ENCODE peak calls at places on chromosomes 4 and X, in six cellular contexts. V, S, L, M, W and Z are unnamed samples.

GRCh38 chr4:94344457-94344856 is 1.8 kb upstream of the HPGDS start:
- DNase-seq in M (no peak), W (no peak), V (no peak), L (no peak), S (no peak), Z (no peak)

GRCh38 chr4:122647656-122648055 is 26.8 kb upstream of the IL21 start:
- DNase-seq in S (no peak), V (no peak), L (no peak), W (no peak), M (no peak), Z (no peak)

GRCh38 chrX:88416002-88416401 is 331.0 kb upstream of the CPXCR1 start:
- DNase-seq in S (no peak), W (no peak), V (no peak), M (no peak), L (no peak), Z (no peak)

GRCh38 chr4:149160370-149160769 is 655.3 kb downstream of the IQCM start:
- DNase-seq in V (no peak), S (no peak), L (no peak), W (no peak), M (no peak), Z (no peak)

GRCh38 chr4:73019462-73020047 is 50.0 kb downstream of the COX18 start:
- DNase-seq in S (peak; percentile 55), L (no peak), W (no peak), M (peak; percentile 74), V (no peak), Z (peak; percentile 73)

GRCh38 chrX:134236690-134237362 is at the start of gene CCDC160:
- DNase-seq in W (no peak), S (peak; percentile 23), M (peak; percentile 15), L (no peak), V (peak; percentile 60), Z (peak; percentile 30)

GRCh38 chr4:141912831-141913230 is 276.4 kb downstream of the IL15 start:
- DNase-seq in V (no peak), S (no peak), W (no peak), M (peak; percentile 33), L (no peak), Z (peak; percentile 5)

GRCh38 chrX:82742351-82742750 is 765.7 kb upstream of the POU3F4 start:
- DNase-seq in V (no peak), M (no peak), W (no peak), L (no peak), S (no peak), Z (no peak)

GRCh38 chrX:31266172-31267076 is 194.6 kb upstream of the FTHL17 start:
- DNase-seq in V (peak; percentile 63), W (peak; percentile 64), M (peak; percentile 10), L (no peak), S (peak; percentile 24), Z (peak; percentile 27)

GRCh38 chr4:175531405-175532091 is 280.5 kb downstream of the GPM6A start:
- DNase-seq in S (peak; percentile 91), M (peak; percentile 47), V (no peak), W (no peak), L (no peak), Z (peak; percentile 89)

GRCh38 chr4:75584067-75584466 is 28.2 kb downstream of the ODAPH start:
- DNase-seq in M (peak; percentile 24), W (no peak), S (no peak), L (no peak), V (no peak), Z (peak; percentile 26)

GRCh38 chrX:6325437-6325836 is 96.8 kb upstream of the NLGN4X start:
- DNase-seq in L (no peak), M (no peak), V (no peak), W (no peak), S (no peak), Z (no peak)

GRCh38 chrX:23515028-23515427 is 152.3 kb upstream of the PRDX4 start:
- DNase-seq in V (no peak), S (no peak), W (no peak), M (no peak), L (no peak), Z (no peak)

GRCh38 chrX:10165580-10166247 is 8.9 kb downstream of the CLCN4 start:
- DNase-seq in W (no peak), S (no peak), L (no peak), V (no peak), M (no peak), Z (no peak)

GRCh38 chr4:139988863-139989765 is 164.9 kb downstream of the MAML3 start:
- DNase-seq in V (peak; percentile 50), S (peak; percentile 95), W (peak; percentile 87), L (peak; percentile 48), M (peak; percentile 92), Z (peak; percentile 93)

GRCh38 chr4:111178231-111178630 is 555.4 kb upstream of the PITX2 start:
- DNase-seq in L (no peak), S (no peak), W (no peak), V (no peak), M (no peak), Z (no peak)

GRCh38 chr4:87657525-87657924 is 7.4 kb downstream of the DMP1 start:
- DNase-seq in W (no peak), L (no peak), V (no peak), S (peak; percentile 73), M (peak; percentile 66), Z (peak; percentile 71)

GRCh38 chr4:39453738-39454137 is 5.0 kb downstream of the RPL9 start:
- DNase-seq in M (no peak), W (no peak), L (no peak), V (no peak), S (no peak), Z (no peak)

GRCh38 chr4:85774489-85774888 is 299.5 kb downstream of the ARHGAP24 start:
- DNase-seq in S (no peak), M (no peak), L (no peak), W (no peak), V (no peak), Z (no peak)

GRCh38 chrX:119729408-119730201 is 28.8 kb upstream of the SOWAHD start:
- DNase-seq in M (peak; percentile 83), S (peak; percentile 58), V (peak; percentile 37), W (peak; percentile 67), L (peak; percentile 43), Z (peak; percentile 81)

GRCh38 chr4:174005422-174005821 is 278.0 kb downstream of the FBXO8 start:
- DNase-seq in M (no peak), V (no peak), L (no peak), W (no peak), S (no peak), Z (no peak)

GRCh38 chrX:1700757-1701156 is 85.9 kb downstream of the ASMT start:
- DNase-seq in M (no peak), W (no peak), S (no peak), L (no peak), V (no peak), Z (no peak)

GRCh38 chrX:68761086-68761485 is 67.7 kb upstream of the EFNB1 start:
- DNase-seq in W (no peak), S (no peak), M (peak; percentile 1), V (no peak), L (no peak), Z (no peak)

GRCh38 chr4:77493120-77493767 is 112.4 kb upstream of the CXCL13 start:
- DNase-seq in V (no peak), W (no peak), S (no peak), L (no peak), M (no peak), Z (no peak)

GRCh38 chr4:5631352-5632042 is 76.9 kb downstream of the EVC2 start:
- DNase-seq in M (no peak), L (no peak), S (no peak), W (peak; percentile 7), V (no peak), Z (peak; percentile 50)